ENCODE peak calls at places on chromosome 22, in eight cellular contexts. E is erythroblast; G is GM12891; N is right cardiac atrium; J is cardiac fibroblast; S is AG08396; X is T47D; D is stimulated activated CD8-positive, alpha-beta memory T cell treated with anti-CD3 and anti-CD28 coated beads, Interleukin-2, amount 100 ng/mL, for 1 hour. Q is an unnamed sample.

GRCh38 chr22:27242917-27243589 is 558.5 kb downstream of the MN1 start:
- DNase-seq in X (no peak), S (no peak), G (no peak), E (no peak), N (peak; percentile 25), D (no peak), J (no peak), Q (no peak)

GRCh38 chr22:45709004-45709739 is 37.5 kb downstream of the ATXN10 start:
- DNase-seq in G (no peak), N (no peak), J (peak; percentile 82), S (peak; percentile 46), E (no peak), X (no peak), D (no peak), Q (no peak)

GRCh38 chr22:31177420-31178162 is 17.6 kb downstream of the RNF185 start:
- DNase-seq in E (no peak), D (no peak), S (peak; percentile 88), X (peak; percentile 55), N (no peak), G (no peak), J (peak; percentile 87), Q (no peak)

GRCh38 chr22:25172153-25172552 is 27.5 kb upstream of the CRYBB3 start:
- DNase-seq in D (no peak), N (no peak), E (peak; percentile 26), S (no peak), G (no peak), X (peak; percentile 64), J (no peak), Q (no peak)

GRCh38 chr22:17085277-17086091 is 684 bp downstream of the IL17RA start:
- DNase-seq in S (peak; percentile 58), G (no peak), X (peak; percentile 32), N (peak; percentile 65), E (no peak), D (no peak), J (no peak), Q (no peak)

GRCh38 chr22:33918676-33919590 is 1.3 kb downstream of the LARGE1 start:
- DNase-seq in X (no peak), N (no peak), D (no peak), E (no peak), J (peak; percentile 44), S (peak; percentile 29), G (no peak), Q (no peak)

GRCh38 chr22:40636380-40637180 is at the start of gene MRTFA:
- DNase-seq in J (peak; percentile 100), E (peak; percentile 100), D (peak; percentile 99), X (peak; percentile 99), N (peak; percentile 100), S (peak; percentile 95), G (peak; percentile 86), Q (peak; percentile 98)

GRCh38 chr22:30843245-30843644 is 125.3 kb downstream of the MORC2 start:
- DNase-seq in N (no peak), S (no peak), X (no peak), J (peak; percentile 51), G (no peak), D (no peak), E (no peak), Q (no peak)

GRCh38 chr22:35905894-35906293 is 122.7 kb downstream of the RBFOX2 start:
- DNase-seq in D (no peak), N (no peak), S (no peak), J (peak; percentile 29), G (no peak), E (no peak), X (no peak), Q (no peak)

GRCh38 chr22:44526431-44527115 is 28.5 kb upstream of the RTL6 start:
- DNase-seq in N (no peak), E (no peak), D (no peak), J (no peak), X (no peak), S (no peak), G (no peak), Q (no peak)

GRCh38 chr22:29071261-29072045 is 1.4 kb upstream of the KREMEN1 start:
- DNase-seq in X (no peak), J (peak; percentile 38), S (peak; percentile 31), E (peak; percentile 91), G (no peak), D (no peak), N (peak; percentile 55), Q (no peak)

GRCh38 chr22:25804676-25805075 is 62.7 kb downstream of the MYO18B start:
- DNase-seq in J (no peak), G (no peak), D (no peak), X (no peak), S (no peak), E (no peak), N (no peak), Q (no peak)

GRCh38 chr22:26617251-26618199 is at the start of gene CRYBB1:
- DNase-seq in G (no peak), S (no peak), X (no peak), J (peak; percentile 7), E (peak; percentile 68), D (no peak), N (peak; percentile 38), Q (no peak)

GRCh38 chr22:45772726-45773125 is 101.1 kb downstream of the ATXN10 start:
- DNase-seq in X (no peak), N (no peak), S (no peak), E (no peak), J (no peak), D (no peak), G (no peak), Q (no peak)

GRCh38 chr22:17774206-17774927 is at the start of gene BID:
- DNase-seq in J (no peak), X (peak; percentile 45), S (peak; percentile 78), N (peak; percentile 53), D (no peak), E (peak; percentile 36), G (peak; percentile 62), Q (no peak)

GRCh38 chr22:34997921-34998320 is 68.0 kb upstream of the ISX start:
- DNase-seq in S (no peak), D (no peak), E (no peak), N (no peak), X (no peak), G (no peak), J (no peak), Q (no peak)

GRCh38 chr22:50184004-50184461 is 1.7 kb upstream of the TRABD start:
- DNase-seq in J (peak; percentile 66), G (no peak), X (peak; percentile 72), D (no peak), N (peak; percentile 84), S (peak; percentile 76), E (no peak), Q (no peak)

GRCh38 chr22:42272431-42273004 is 2.1 kb upstream of the TCF20 start:
- DNase-seq in J (no peak), E (no peak), X (no peak), S (no peak), N (no peak), G (no peak), D (no peak), Q (no peak)

GRCh38 chr22:25160120-25160996 is 39.3 kb upstream of the CRYBB3 start:
- DNase-seq in D (no peak), N (no peak), S (no peak), X (no peak), J (no peak), E (no peak), G (no peak), Q (no peak)

GRCh38 chr22:48870436-48870835 is 957.2 kb downstream of the BRD1 start:
- DNase-seq in S (no peak), X (no peak), J (no peak), N (no peak), E (no peak), G (no peak), D (no peak), Q (no peak)

GRCh38 chr22:35930933-35931332 is 97.7 kb downstream of the RBFOX2 start:
- DNase-seq in G (peak; percentile 6), N (no peak), E (peak; percentile 61), S (peak; percentile 52), J (peak; percentile 86), X (peak; percentile 78), D (no peak), Q (peak; percentile 42)

GRCh38 chr22:42747701-42748513 is 27.2 kb upstream of the A4GALT start:
- DNase-seq in N (no peak), E (no peak), X (no peak), D (no peak), G (no peak), S (peak; percentile 73), J (peak; percentile 86), Q (no peak)

GRCh38 chr22:17130199-17130598 is 9.0 kb upstream of the TMEM121B start:
- DNase-seq in J (no peak), G (no peak), X (no peak), S (no peak), D (no peak), N (no peak), E (no peak), Q (no peak)

GRCh38 chr22:37808294-37808657 is 542 bp downstream of the GCAT start:
- DNase-seq in D (no peak), X (no peak), S (no peak), J (peak; percentile 49), N (no peak), G (no peak), E (peak; percentile 61), Q (no peak)

GRCh38 chr22:30372915-30373314 is 14.3 kb downstream of the RNF215 start:
- DNase-seq in E (no peak), J (no peak), G (no peak), D (no peak), S (no peak), X (no peak), N (no peak), Q (no peak)

GRCh38 chr22:19456541-19456940 is 9.0 kb upstream of the C22orf39 start:
- DNase-seq in E (no peak), S (no peak), G (no peak), J (no peak), D (no peak), X (no peak), N (no peak), Q (no peak)

GRCh38 chr22:19523240-19524169 is 705 bp downstream of the CLDN5 start:
- DNase-seq in N (no peak), X (no peak), S (peak; percentile 58), D (no peak), J (peak; percentile 47), E (peak; percentile 53), G (no peak), Q (no peak)

GRCh38 chr22:30267382-30268302 is 991 bp upstream of the OSM start:
- DNase-seq in D (peak; percentile 29), N (no peak), X (no peak), E (peak; percentile 65), G (no peak), J (no peak), S (no peak), Q (no peak)

GRCh38 chr22:26953380-26953807 is 296.0 kb downstream of the MIAT start:
- DNase-seq in S (no peak), J (no peak), G (no peak), X (no peak), E (no peak), D (no peak), N (no peak), Q (no peak)

GRCh38 chr22:38416621-38417251 is 38.3 kb downstream of the KCNJ4 start:
- DNase-seq in N (no peak), D (no peak), G (no peak), X (no peak), S (no peak), E (no peak), J (no peak), Q (no peak)

GRCh38 chr22:43297246-43298061 is 45.7 kb downstream of the SCUBE1 start:
- DNase-seq in E (no peak), G (no peak), J (no peak), X (no peak), N (peak; percentile 6), D (no peak), S (no peak), Q (no peak)

GRCh38 chr22:44383652-44384562 is 71.2 kb upstream of the SHISAL1 start:
- DNase-seq in S (no peak), D (no peak), G (no peak), J (no peak), X (no peak), N (no peak), E (no peak), Q (no peak)

GRCh38 chr22:37604875-37605274 is 3.8 kb upstream of the GGA1 start:
- DNase-seq in G (no peak), E (no peak), N (no peak), D (peak; percentile 26), X (no peak), S (no peak), J (no peak), Q (no peak)

Q was measured in NCI-H460.